ENCODE peak calls at places on chromosomes 7 and 10, in five cellular contexts. K, P, S, U and A are unnamed samples.

GRCh38 chr7:122315507-122316466 is 11.2 kb upstream of the FEZF1 start:
- DNase-seq in K (no peak), P (peak), S (no peak), U (no peak), A (no peak)

GRCh38 chr7:100119701-100120517 is 475 bp downstream of the CNPY4 start:
- DNase-seq in K (peak), P (peak), S (peak), U (peak), A (peak)

GRCh38 chr10:32253300-32253699 is 93.7 kb downstream of the EPC1 start:
- DNase-seq in K (peak), P (no peak), S (no peak), U (peak), A (no peak)

GRCh38 chr7:93185303-93186027 is 37.3 kb upstream of the SAMD9L start:
- DNase-seq in K (peak), P (no peak), S (no peak), U (no peak), A (no peak)

GRCh38 chr7:129950191-129950940 is 2.4 kb downstream of the UBE2H start:
- DNase-seq in K (no peak), P (no peak), S (peak), U (peak), A (no peak)

GRCh38 chr7:128884561-128885369 is 22.1 kb downstream of the ATP6V1F start:
- DNase-seq in K (no peak), P (no peak), S (no peak), U (no peak), A (no peak)

GRCh38 chr10:101484154-101484748 is 103.8 kb downstream of the POLL start:
- DNase-seq in K (no peak), P (no peak), S (no peak), U (peak), A (no peak)

GRCh38 chr10:12512292-12513002 is 163.1 kb downstream of the CAMK1D start:
- DNase-seq in K (no peak), P (no peak), S (no peak), U (no peak), A (no peak)

GRCh38 chr10:23694446-23694920 is 255.6 kb downstream of the OTUD1 start:
- DNase-seq in K (no peak), P (peak), S (no peak), U (no peak), A (no peak)

GRCh38 chr7:151840088-151840910 is 36.6 kb downstream of the PRKAG2 start:
- DNase-seq in K (no peak), P (no peak), S (no peak), U (no peak), A (no peak)

GRCh38 chr7:92061154-92061553 is 73.1 kb downstream of the CYP51A1 start:
- DNase-seq in K (no peak), P (no peak), S (peak), U (no peak), A (no peak)

GRCh38 chr7:84790873-84791272 is 396.0 kb downstream of the SEMA3D start:
- DNase-seq in K (peak), P (no peak), S (peak), U (no peak), A (no peak)

GRCh38 chr10:129719889-129720590 is 244.0 kb downstream of the EBF3 start:
- DNase-seq in K (no peak), P (no peak), S (no peak), U (no peak), A (no peak)